ENCODE peak calls at places on chromosomes 6 and 20, in eight cellular contexts. One of them, this sample, is unnamed.

GRCh38 chr6:169277619-169278018 is 24.0 kb upstream of the THBS2 start:
- DNase-seq in heart left ventricle: no peak
- DNase-seq in transverse colon: no peak
- DNase-seq in RWPE1: no peak
- DNase-seq in omental fat pad: no peak
- DNase-seq in cardiac muscle cell: no peak
- DNase-seq in H9: no peak
- DNase-seq in AG10803: no peak
- DNase-seq in this sample: no peak

GRCh38 chr20:54585222-54585621 is 109.8 kb downstream of the DOK5 start:
- DNase-seq in heart left ventricle: no peak
- DNase-seq in transverse colon: no peak
- DNase-seq in cardiac muscle cell: no peak
- DNase-seq in AG10803: no peak
- DNase-seq in H9: no peak
- DNase-seq in RWPE1: no peak
- DNase-seq in omental fat pad: no peak
- DNase-seq in this sample: no peak

GRCh38 chr6:24931752-24932691 is 3.7 kb downstream of the RIPOR2 start:
- DNase-seq in heart left ventricle: no peak
- DNase-seq in H9: no peak
- DNase-seq in cardiac muscle cell: no peak
- DNase-seq in AG10803: no peak
- DNase-seq in omental fat pad: no peak
- DNase-seq in transverse colon: no peak
- DNase-seq in RWPE1: no peak
- DNase-seq in this sample: no peak

GRCh38 chr20:20271277-20271676 is 96.6 kb upstream of the INSM1 start:
- DNase-seq in AG10803: no peak
- DNase-seq in transverse colon: no peak
- DNase-seq in cardiac muscle cell: no peak
- DNase-seq in RWPE1: no peak
- DNase-seq in H9: no peak
- DNase-seq in heart left ventricle: no peak
- DNase-seq in omental fat pad: no peak
- DNase-seq in this sample: no peak

GRCh38 chr6:140566706-140567330 is 1192.4 kb upstream of the CITED2 start:
- DNase-seq in omental fat pad: no peak
- DNase-seq in RWPE1: peak; percentile 36
- DNase-seq in cardiac muscle cell: peak; percentile 62
- DNase-seq in AG10803: peak; percentile 71
- DNase-seq in transverse colon: no peak
- DNase-seq in heart left ventricle: no peak
- DNase-seq in H9: no peak
- DNase-seq in this sample: peak; percentile 60

GRCh38 chr6:26550250-26550993 is 12.3 kb downstream of the HMGN4 start:
- DNase-seq in omental fat pad: no peak
- DNase-seq in heart left ventricle: peak; percentile 80
- DNase-seq in H9: peak; percentile 95
- DNase-seq in RWPE1: peak; percentile 46
- DNase-seq in transverse colon: peak; percentile 68
- DNase-seq in AG10803: peak; percentile 40
- DNase-seq in cardiac muscle cell: peak; percentile 70
- DNase-seq in this sample: peak; percentile 86

GRCh38 chr6:17289491-17290106 is 8.4 kb downstream of the RBM24 start:
- DNase-seq in RWPE1: no peak
- DNase-seq in heart left ventricle: peak; percentile 86
- DNase-seq in transverse colon: peak; percentile 35
- DNase-seq in H9: no peak
- DNase-seq in AG10803: peak; percentile 53
- DNase-seq in omental fat pad: no peak
- DNase-seq in cardiac muscle cell: peak; percentile 95
- DNase-seq in this sample: no peak

GRCh38 chr6:161351855-161352254 is 78.0 kb upstream of the AGPAT4 start:
- DNase-seq in H9: no peak
- DNase-seq in RWPE1: no peak
- DNase-seq in cardiac muscle cell: no peak
- DNase-seq in omental fat pad: no peak
- DNase-seq in AG10803: no peak
- DNase-seq in heart left ventricle: no peak
- DNase-seq in transverse colon: no peak
- DNase-seq in this sample: no peak

DNA sequence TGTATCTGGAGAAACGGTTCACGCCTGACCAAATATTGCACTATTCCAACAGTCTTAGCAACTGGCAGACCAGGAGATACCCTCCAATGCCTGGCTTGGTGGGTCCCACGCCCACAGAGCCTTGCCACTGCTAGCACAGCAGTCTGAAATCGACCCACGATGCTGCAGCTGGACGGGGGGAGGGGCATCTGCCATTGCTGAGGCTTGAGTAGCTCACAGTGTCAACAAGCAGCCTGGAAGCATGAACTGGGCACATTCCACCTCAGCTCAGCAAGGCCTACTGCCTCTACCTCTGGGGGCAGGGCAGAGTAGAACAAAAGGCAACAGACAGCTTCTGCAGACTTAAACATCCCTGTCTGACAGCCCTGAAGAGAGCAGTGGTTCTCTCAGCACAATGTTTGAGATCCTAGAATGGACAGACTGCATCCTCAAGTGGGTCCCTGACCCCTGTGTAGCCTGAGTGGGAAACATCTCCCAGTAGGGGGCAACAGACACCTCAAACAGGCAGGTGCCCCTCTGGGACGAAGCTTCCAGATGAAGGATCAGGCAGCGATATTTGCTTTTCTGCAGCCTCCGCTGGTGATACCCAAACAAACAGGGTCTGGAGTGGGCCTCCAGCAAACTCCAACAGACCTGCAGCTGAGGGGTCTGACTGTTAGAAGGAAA is 90.0 kb upstream of the ECI2 start:
- DNase-seq in RWPE1: no peak
- DNase-seq in heart left ventricle: no peak
- DNase-seq in transverse colon: no peak
- DNase-seq in omental fat pad: no peak
- DNase-seq in H9: peak; percentile 40
- DNase-seq in cardiac muscle cell: peak; percentile 36
- DNase-seq in AG10803: peak; percentile 21
- DNase-seq in this sample: no peak
- TF ChIP-seq CTCF in RWPE1: no peak
- TF ChIP-seq CTCF in heart left ventricle: no peak
- TF ChIP-seq CTCF in transverse colon: no peak
- TF ChIP-seq CTCF in omental fat pad: no peak
- TF ChIP-seq CTCF in H9: peak; percentile 30
- TF ChIP-seq CTCF in cardiac muscle cell: no peak
- TF ChIP-seq CTCF in AG10803: no peak
- TF ChIP-seq CTCF in this sample: no peak

DNA sequence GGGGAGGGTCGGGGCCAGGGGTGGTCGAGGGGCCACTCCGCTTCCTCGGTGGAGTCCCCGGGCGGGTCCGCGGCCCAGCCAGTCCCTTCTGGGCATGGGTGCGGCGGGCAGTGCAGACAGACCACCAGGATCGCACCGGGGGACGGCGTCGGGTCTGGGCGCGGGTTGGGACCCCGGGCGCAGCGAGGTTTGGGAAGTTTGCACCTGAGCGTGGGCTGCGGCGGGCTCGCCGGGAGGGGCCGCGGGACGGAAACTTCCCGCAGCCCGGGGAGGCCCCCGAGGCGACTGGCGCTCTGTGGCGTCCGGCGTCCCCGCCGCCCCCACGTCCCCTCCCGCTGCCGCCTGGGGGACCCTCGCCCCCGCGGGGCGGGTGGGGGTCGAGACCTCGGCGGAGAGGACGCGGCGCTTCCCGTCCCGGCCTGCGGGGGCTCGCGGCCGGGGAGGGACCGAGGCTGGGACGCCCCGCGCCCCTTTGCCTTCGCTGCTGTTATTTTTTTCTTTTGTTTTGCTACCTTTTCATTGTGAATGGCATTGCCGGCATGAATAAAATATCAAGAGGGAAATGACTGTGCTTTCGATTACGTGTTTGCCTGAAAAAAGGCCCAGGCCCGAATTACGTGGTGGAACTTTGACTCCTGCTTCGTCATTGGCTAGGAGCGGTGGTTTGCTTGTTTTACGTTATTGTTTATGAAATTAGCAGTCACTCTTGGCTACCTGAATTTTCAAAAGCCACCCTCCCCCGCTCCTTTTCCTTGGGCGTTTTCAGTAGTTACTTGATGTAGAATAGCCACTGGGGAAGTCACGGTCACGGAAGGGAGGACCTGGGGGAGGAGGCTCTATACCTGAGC is 701 bp downstream of the SNX9 start:
- DNase-seq in AG10803: peak; percentile 65
- DNase-seq in transverse colon: peak; percentile 75
- DNase-seq in RWPE1: peak; percentile 49
- DNase-seq in omental fat pad: peak; percentile 46
- DNase-seq in cardiac muscle cell: peak; percentile 45
- DNase-seq in heart left ventricle: peak; percentile 47
- DNase-seq in H9: peak; percentile 45
- DNase-seq in this sample: peak; percentile 54
- TF ChIP-seq CTCF in AG10803: no peak
- TF ChIP-seq CTCF in transverse colon: no peak
- TF ChIP-seq CTCF in RWPE1: no peak
- TF ChIP-seq CTCF in omental fat pad: no peak
- TF ChIP-seq CTCF in cardiac muscle cell: no peak
- TF ChIP-seq CTCF in heart left ventricle: no peak
- TF ChIP-seq CTCF in H9: no peak
- TF ChIP-seq CTCF in this sample: no peak

GRCh38 chr6:41746068-41746467 is 1.1 kb downstream of the PGC start:
- DNase-seq in H9: no peak
- DNase-seq in AG10803: no peak
- DNase-seq in RWPE1: no peak
- DNase-seq in omental fat pad: no peak
- DNase-seq in heart left ventricle: no peak
- DNase-seq in transverse colon: no peak
- DNase-seq in cardiac muscle cell: no peak
- DNase-seq in this sample: no peak
- TF ChIP-seq CTCF in H9: no peak
- TF ChIP-seq CTCF in AG10803: no peak
- TF ChIP-seq CTCF in RWPE1: no peak
- TF ChIP-seq CTCF in omental fat pad: no peak
- TF ChIP-seq CTCF in heart left ventricle: no peak
- TF ChIP-seq CTCF in transverse colon: no peak
- TF ChIP-seq CTCF in cardiac muscle cell: no peak
- TF ChIP-seq CTCF in this sample: no peak

DNA sequence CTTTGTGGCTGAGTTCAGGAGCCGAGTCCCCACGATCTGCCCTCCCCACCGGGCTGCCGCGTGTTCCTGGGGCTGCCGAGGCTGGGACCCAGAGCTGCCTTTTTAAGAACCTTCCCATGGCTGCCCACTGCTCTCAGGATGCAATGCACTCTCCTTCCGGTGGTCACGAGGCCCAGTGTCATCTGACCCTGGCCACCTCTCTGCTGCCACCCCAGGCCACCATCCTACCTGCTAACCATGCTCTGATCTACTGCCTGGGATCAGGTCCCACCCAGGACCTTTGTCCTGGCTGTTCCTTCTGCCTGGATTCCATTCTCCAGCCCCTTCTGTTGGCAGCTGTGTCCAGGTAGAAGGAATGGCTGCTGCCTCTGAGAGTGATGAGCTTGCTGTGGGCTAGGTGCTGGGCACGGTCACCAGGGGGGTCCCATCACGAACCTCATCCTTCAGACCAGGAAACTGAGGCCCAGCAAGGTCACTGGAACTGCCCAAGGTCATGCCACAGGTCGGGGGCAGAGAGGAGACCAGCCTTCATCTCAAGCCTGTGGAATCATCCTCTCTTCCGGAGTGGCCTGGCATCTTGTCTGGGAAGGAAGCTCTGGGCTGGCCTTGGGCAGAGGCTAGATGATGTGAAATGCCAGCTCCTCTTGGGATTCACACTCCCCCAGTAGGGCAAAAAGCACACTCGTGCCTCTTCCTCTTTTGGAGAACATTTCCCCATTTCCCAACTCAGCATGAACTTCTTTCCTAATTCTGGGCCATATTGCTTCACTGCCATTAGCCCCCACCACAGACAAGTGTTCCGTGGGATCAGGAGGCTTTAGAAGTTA is 20.5 kb downstream of the PCK1 start:
- DNase-seq in heart left ventricle: no peak
- DNase-seq in H9: no peak
- DNase-seq in transverse colon: no peak
- DNase-seq in RWPE1: no peak
- DNase-seq in AG10803: no peak
- DNase-seq in cardiac muscle cell: no peak
- DNase-seq in omental fat pad: no peak
- DNase-seq in this sample: no peak
- TF ChIP-seq CTCF in heart left ventricle: no peak
- TF ChIP-seq CTCF in H9: no peak
- TF ChIP-seq CTCF in transverse colon: no peak
- TF ChIP-seq CTCF in RWPE1: no peak
- TF ChIP-seq CTCF in AG10803: no peak
- TF ChIP-seq CTCF in cardiac muscle cell: no peak
- TF ChIP-seq CTCF in omental fat pad: no peak
- TF ChIP-seq CTCF in this sample: no peak

DNA sequence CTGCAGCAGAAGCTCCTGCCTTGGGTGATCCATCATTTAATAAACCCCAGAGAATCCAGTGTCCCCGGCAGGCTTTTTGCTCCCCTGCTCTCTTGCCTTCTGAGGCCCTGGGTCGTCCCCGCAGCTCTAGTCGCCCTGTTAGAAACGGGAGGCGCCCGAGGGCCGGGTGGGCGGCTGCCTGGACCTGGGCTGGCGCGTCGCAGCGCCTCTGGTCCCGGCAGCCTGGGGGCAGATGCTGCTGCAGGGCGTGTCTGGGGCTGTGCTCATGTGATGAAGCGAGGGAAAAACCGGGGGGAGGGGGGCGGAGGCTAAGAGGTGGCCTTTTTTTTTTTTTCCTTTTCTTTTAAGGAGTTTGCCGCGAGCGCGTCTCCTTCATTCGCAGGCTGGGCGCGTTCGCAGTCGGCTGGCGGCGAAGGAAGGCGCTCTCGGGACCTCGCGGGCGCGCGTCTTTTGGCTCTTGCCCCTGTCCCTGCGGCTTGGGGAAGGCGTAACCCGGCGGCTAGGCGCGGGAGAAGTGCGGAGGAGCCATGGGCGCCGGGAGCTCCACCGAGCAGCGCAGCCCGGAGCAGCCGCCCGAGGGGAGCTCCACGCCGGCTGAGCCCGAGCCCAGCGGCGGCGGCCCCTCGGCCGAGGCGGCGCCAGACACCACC is 394 bp downstream of the AKAP12 start:
- DNase-seq in RWPE1: peak; percentile 44
- DNase-seq in transverse colon: peak; percentile 72
- DNase-seq in omental fat pad: peak; percentile 52
- DNase-seq in heart left ventricle: peak; percentile 90
- DNase-seq in cardiac muscle cell: peak; percentile 90
- DNase-seq in AG10803: peak; percentile 58
- DNase-seq in H9: peak; percentile 94
- DNase-seq in this sample: peak; percentile 88
- TF ChIP-seq CTCF in RWPE1: no peak
- TF ChIP-seq CTCF in transverse colon: no peak
- TF ChIP-seq CTCF in omental fat pad: no peak
- TF ChIP-seq CTCF in heart left ventricle: no peak
- TF ChIP-seq CTCF in cardiac muscle cell: peak; percentile 17
- TF ChIP-seq CTCF in AG10803: no peak
- TF ChIP-seq CTCF in H9: peak; percentile 10
- TF ChIP-seq CTCF in this sample: peak; percentile 26

GRCh38 chr20:34516038-34516873 is at the start of gene DYNLRB1:
- DNase-seq in H9: peak; percentile 95
- DNase-seq in cardiac muscle cell: peak; percentile 100
- DNase-seq in AG10803: peak; percentile 97
- DNase-seq in transverse colon: peak; percentile 98
- DNase-seq in RWPE1: peak; percentile 98
- DNase-seq in omental fat pad: peak; percentile 92
- DNase-seq in heart left ventricle: peak; percentile 98
- DNase-seq in this sample: peak; percentile 97
- TF ChIP-seq CTCF in H9: no peak
- TF ChIP-seq CTCF in cardiac muscle cell: no peak
- TF ChIP-seq CTCF in AG10803: no peak
- TF ChIP-seq CTCF in transverse colon: no peak
- TF ChIP-seq CTCF in RWPE1: no peak
- TF ChIP-seq CTCF in omental fat pad: no peak
- TF ChIP-seq CTCF in heart left ventricle: no peak
- TF ChIP-seq CTCF in this sample: no peak